ENCODE peak calls at places on chromosomes 3 and 15, in four cellular contexts. A, E, S and B are unnamed samples. For H3K4me1, the result is how much of the 10 kb centered on the place peaks cover.

GRCh38 chr3:74066456-74066855 is 441.7 kb upstream of the PDZRN3 start:
- DNase-seq in A (no peak), E (peak), S (no peak), B (no peak)

GRCh38 chr3:140015741-140016140 is 80.8 kb downstream of the CLSTN2 start:
- DNase-seq in A (no peak), E (no peak), S (no peak), B (no peak)

GRCh38 chr3:37943631-37944242 is 46.8 kb upstream of the VILL start:
- DNase-seq in A (peak), E (no peak), S (no peak), B (no peak)

GRCh38 chr3:12840591-12841084 is 727 bp downstream of the RPL32 start:
- DNase-seq in A (no peak), E (no peak), S (peak), B (no peak)

GRCh38 chr15:32682569-32682968 is 35.2 kb upstream of the GREM1 start:
- DNase-seq in A (peak), E (no peak), S (peak), B (no peak)

GRCh38 chr3:50345586-50345985 is at the start of gene ZMYND10:
- DNase-seq in A (peak), E (peak), S (peak), B (no peak)

GRCh38 chr3:124813541-124813940 is 73.6 kb downstream of the ITGB5 start:
- DNase-seq in A (no peak), E (no peak), S (no peak), B (no peak)

GRCh38 chr3:187085933-187086332 is 53.4 kb downstream of the RPL39L start:
- DNase-seq in A (no peak), E (no peak), S (no peak), B (no peak)

GRCh38 chr3:20043398-20043797 is 3.2 kb downstream of the KAT2B start:
- DNase-seq in A (peak), E (no peak), S (peak), B (no peak)

GRCh38 chr3:196990654-196991053 is 22.0 kb upstream of the PIGZ start:
- DNase-seq in A (no peak), E (no peak), S (no peak), B (no peak)

GRCh38 chr3:22245122-22245521 is 494.1 kb upstream of the ZNF385D start:
- DNase-seq in A (peak), E (no peak), S (peak), B (no peak)

GRCh38 chr15:96337354-96337990 is 7.0 kb downstream of the NR2F2 start:
- DNase-seq in A (no peak), E (peak), S (peak), B (no peak)

GRCh38 chr15:79539426-79539825 is 107.3 kb downstream of the MINAR1 start:
- DNase-seq in A (no peak), E (no peak), S (peak), B (no peak)

GRCh38 chr3:149586871-149587270 is 71.0 kb downstream of the WWTR1 start:
- DNase-seq in A (peak), E (no peak), S (peak), B (peak)

GRCh38 chr3:41697702-41698101 is 264.2 kb downstream of the ULK4 start:
- DNase-seq in A (no peak), E (no peak), S (no peak), B (no peak)

GRCh38 chr3:12995389-12996180 is 77.6 kb downstream of the IQSEC1 start:
- DNase-seq in A (no peak), E (no peak), S (no peak), B (no peak)

GRCh38 chr15:96340611-96341464 is 10.3 kb downstream of the NR2F2 start:
- DNase-seq in A (peak), E (peak), S (peak), B (no peak)

GRCh38 chr15:72751751-72752455 is 31.7 kb downstream of the ADPGK start:
- DNase-seq in A (no peak), E (no peak), S (no peak), B (no peak)

GRCh38 chr3:162125790-162126189 is 629.2 kb downstream of the OTOL1 start:
- DNase-seq in A (no peak), E (no peak), S (no peak), B (no peak)

GRCh38 chr3:179451335-179452165 is at the start of gene GNB4:
- DNase-seq in A (peak), E (peak), S (peak), B (no peak)

GRCh38 chr3:165895919-165896318 is 58.7 kb upstream of the BCHE start:
- DNase-seq in A (peak), E (peak), S (no peak), B (no peak)

GRCh38 chr3:122978569-122978968 is 49.0 kb downstream of the SEMA5B start:
- DNase-seq in A (no peak), E (no peak), S (no peak), B (no peak)
- H3K4me1 ChIP-seq in A (under half), E (half or more), S (under half), B (under half)

GRCh38 chr3:151086484-151087456 is 1.3 kb downstream of the MED12L start:
- DNase-seq in A (peak), E (peak), S (peak), B (no peak)
- TF ChIP-seq EZH2 in A (peak), E (peak), S (peak), B (peak)

GRCh38 chr3:157159762-157160651 is at the start of gene CCNL1:
- DNase-seq in A (peak), E (peak), S (peak), B (no peak)

GRCh38 chr3:157166115-157166514 is 6.2 kb upstream of the CCNL1 start:
- DNase-seq in A (no peak), E (no peak), S (no peak), B (no peak)

GRCh38 chr3:157160652-157161480 is 919 bp upstream of the CCNL1 start:
- DNase-seq in A (peak), E (peak), S (peak), B (no peak)

GRCh38 chr3:157166559-157166958 is 6.6 kb upstream of the CCNL1 start:
- DNase-seq in A (no peak), E (no peak), S (no peak), B (no peak)

GRCh38 chr3:157163554-157163953 is 3.6 kb upstream of the CCNL1 start:
- DNase-seq in A (no peak), E (no peak), S (no peak), B (no peak)
- H3K4me1 ChIP-seq in A (under half), E (under half), S (under half), B (under half)

DNA sequence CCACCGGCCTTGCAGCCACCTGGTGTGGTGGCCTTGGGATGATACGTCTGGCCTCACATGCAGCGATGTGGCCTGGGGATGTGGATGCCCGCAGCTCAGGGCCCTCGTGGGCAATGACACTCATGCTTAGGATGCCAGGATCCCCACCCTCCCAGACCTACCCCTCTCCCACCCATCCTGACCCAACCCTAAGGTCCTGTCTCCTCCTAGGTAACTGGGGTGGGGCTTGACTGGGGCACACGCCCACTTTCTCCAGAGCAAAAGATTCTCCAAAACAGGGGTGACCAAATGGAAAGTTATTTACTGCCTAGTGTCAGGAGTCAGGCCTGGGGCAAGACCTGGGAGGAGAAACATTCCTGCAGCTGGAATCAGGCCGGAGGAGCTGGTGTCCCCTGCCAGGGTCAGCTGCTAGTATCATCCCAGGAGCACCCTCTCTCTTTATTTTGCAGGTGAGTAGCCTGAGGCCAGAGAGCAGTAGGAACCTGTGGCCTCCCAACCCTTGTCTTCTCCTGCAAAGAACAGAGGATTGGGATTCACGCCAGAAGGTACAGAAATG is 33.0 kb downstream of the DNAJB8 start:
- DNase-seq in A (no peak), E (no peak), S (peak), B (no peak)
- TF ChIP-seq EZH2 in A (peak), E (no peak), S (no peak), B (no peak)

GRCh38 chr3:62625278-62625677 is 249.9 kb downstream of the CADPS start:
- DNase-seq in A (no peak), E (no peak), S (no peak), B (no peak)

GRCh38 chr3:62631471-62631870 is 243.7 kb downstream of the CADPS start:
- DNase-seq in A (no peak), E (no peak), S (no peak), B (no peak)

GRCh38 chr3:62636235-62636826 is 238.9 kb downstream of the CADPS start:
- DNase-seq in A (no peak), E (no peak), S (peak), B (no peak)

GRCh38 chr3:62632510-62633294 is 242.5 kb downstream of the CADPS start:
- DNase-seq in A (peak), E (peak), S (no peak), B (no peak)

DNA sequence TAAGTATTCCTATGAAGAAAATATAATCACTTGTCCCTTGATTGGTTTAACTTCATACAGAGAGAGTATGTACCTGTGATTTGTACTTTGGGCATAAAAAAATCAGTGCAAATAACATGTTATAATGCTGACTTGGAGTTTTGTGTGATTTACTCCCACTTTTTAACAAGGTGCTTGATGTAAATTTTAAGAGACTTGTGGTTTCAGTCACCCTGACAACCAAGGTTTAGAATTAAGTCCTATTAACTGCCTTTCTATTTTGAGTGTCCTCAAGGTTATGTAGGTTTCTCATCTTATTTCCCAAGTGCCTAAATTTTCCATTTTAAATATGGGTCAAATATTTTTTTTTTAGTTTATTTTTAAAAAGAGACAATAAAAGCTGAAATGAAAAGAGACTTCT is 244.6 kb downstream of the CADPS start:
- DNase-seq in A (no peak), E (no peak), S (no peak), B (no peak)
- H3K4me1 ChIP-seq in A (under half), E (under half), S (under half), B (under half)

GRCh38 chr15:67826717-67827560 is 1.6 kb downstream of the SKOR1 start:
- DNase-seq in A (no peak), E (peak), S (no peak), B (no peak)
- TF ChIP-seq EZH2 in A (peak), E (peak), S (no peak), B (peak)